ENCODE peak calls at places on chromosomes 7 and 10, in four cellular contexts. One of them, this sample, is unnamed.

GRCh38 chr7:46786221-46786951 is 795.5 kb downstream of the TNS3 start:
- DNase-seq in HepG2: no peak
- DNase-seq in H1: no peak
- DNase-seq in K562: no peak
- DNase-seq in this sample: no peak

GRCh38 chr10:17250736-17251135 is 22.7 kb downstream of the VIM start:
- DNase-seq in HepG2: no peak
- DNase-seq in K562: no peak
- DNase-seq in H1: no peak
- DNase-seq in this sample: no peak

GRCh38 chr7:128881458-128882125 is 18.9 kb downstream of the ATP6V1F start:
- DNase-seq in HepG2: no peak
- DNase-seq in H1: no peak
- DNase-seq in K562: no peak
- DNase-seq in this sample: no peak

GRCh38 chr7:32155712-32156111 is 85.5 kb upstream of the PDE1C start:
- DNase-seq in HepG2: no peak
- DNase-seq in K562: no peak
- DNase-seq in H1: no peak
- DNase-seq in this sample: no peak

GRCh38 chr10:13993169-13993568 is 337.6 kb downstream of the FRMD4A start:
- DNase-seq in K562: no peak
- DNase-seq in HepG2: peak
- DNase-seq in H1: no peak
- DNase-seq in this sample: no peak

GRCh38 chr7:97004931-97005763 is at the start of gene DLX6:
- DNase-seq in HepG2: peak
- DNase-seq in H1: peak
- DNase-seq in K562: no peak
- DNase-seq in this sample: peak

GRCh38 chr7:163971-164881 is 28.1 kb upstream of the FAM20C start:
- DNase-seq in H1: no peak
- DNase-seq in K562: no peak
- DNase-seq in HepG2: no peak
- DNase-seq in this sample: no peak

GRCh38 chr10:48523820-48524758 is 80.8 kb downstream of the ARHGAP22 start:
- DNase-seq in K562: peak
- DNase-seq in H1: peak
- DNase-seq in HepG2: no peak
- DNase-seq in this sample: peak

GRCh38 chr10:43075612-43076003 is 1.3 kb upstream of the RET start:
- DNase-seq in K562: peak
- DNase-seq in HepG2: no peak
- DNase-seq in H1: no peak
- DNase-seq in this sample: peak

GRCh38 chr10:61628199-61628874 is 34.4 kb upstream of the CABCOCO1 start:
- DNase-seq in H1: no peak
- DNase-seq in HepG2: no peak
- DNase-seq in K562: no peak
- DNase-seq in this sample: no peak

GRCh38 chr7:155482511-155483183 is 24.7 kb downstream of the EN2 start:
- DNase-seq in K562: no peak
- DNase-seq in HepG2: no peak
- DNase-seq in H1: no peak
- DNase-seq in this sample: no peak

GRCh38 chr7:80107278-80107677 is 27.4 kb upstream of the GNAI1 start:
- DNase-seq in H1: no peak
- DNase-seq in K562: no peak
- DNase-seq in HepG2: no peak
- DNase-seq in this sample: no peak

GRCh38 chr10:98589007-98589406 is 142.3 kb upstream of the HPS1 start:
- DNase-seq in H1: no peak
- DNase-seq in HepG2: peak
- DNase-seq in K562: no peak
- DNase-seq in this sample: no peak

GRCh38 chr10:30459283-30459682 is 25.3 kb downstream of the MAP3K8 start:
- DNase-seq in HepG2: no peak
- DNase-seq in K562: no peak
- DNase-seq in H1: no peak
- DNase-seq in this sample: no peak

GRCh38 chr7:47291461-47292051 is 290.4 kb downstream of the TNS3 start:
- DNase-seq in K562: no peak
- DNase-seq in HepG2: no peak
- DNase-seq in H1: no peak
- DNase-seq in this sample: no peak

GRCh38 chr7:70654146-70654545 is 477.8 kb upstream of the GALNT17 start:
- DNase-seq in H1: no peak
- DNase-seq in HepG2: no peak
- DNase-seq in K562: no peak
- DNase-seq in this sample: no peak

GRCh38 chr10:60495357-60495756 is 105.7 kb upstream of the ANK3 start:
- DNase-seq in HepG2: no peak
- DNase-seq in H1: no peak
- DNase-seq in K562: no peak
- DNase-seq in this sample: no peak

GRCh38 chr7:90834771-90835170 is 238.7 kb downstream of the CDK14 start:
- DNase-seq in K562: no peak
- DNase-seq in HepG2: no peak
- DNase-seq in H1: no peak
- DNase-seq in this sample: no peak

GRCh38 chr7:145169908-145170307 is 334.1 kb upstream of the TPK1 start:
- DNase-seq in H1: no peak
- DNase-seq in K562: no peak
- DNase-seq in HepG2: no peak
- DNase-seq in this sample: no peak

GRCh38 chr7:143901360-143901709 is 641 bp downstream of the TCAF1 start:
- DNase-seq in H1: peak
- DNase-seq in K562: no peak
- DNase-seq in HepG2: peak
- DNase-seq in this sample: no peak

GRCh38 chr7:32941996-32942782 is 15.1 kb upstream of the FKBP9 start:
- DNase-seq in H1: no peak
- DNase-seq in K562: peak
- DNase-seq in HepG2: peak
- DNase-seq in this sample: peak

GRCh38 chr7:67863911-67864310 is 867.3 kb downstream of the TYW1 start:
- DNase-seq in HepG2: no peak
- DNase-seq in H1: no peak
- DNase-seq in K562: no peak
- DNase-seq in this sample: no peak

GRCh38 chr7:17302575-17303142 is 4.2 kb downstream of the AHR start:
- DNase-seq in K562: no peak
- DNase-seq in H1: no peak
- DNase-seq in HepG2: no peak
- DNase-seq in this sample: no peak

GRCh38 chr7:139496528-139496927 is 13.1 kb upstream of the KLRG2 start:
- DNase-seq in K562: no peak
- DNase-seq in HepG2: no peak
- DNase-seq in H1: no peak
- DNase-seq in this sample: no peak

GRCh38 chr10:50464004-50464409 is 159.7 kb downstream of the SGMS1 start:
- DNase-seq in H1: no peak
- DNase-seq in K562: no peak
- DNase-seq in HepG2: no peak
- DNase-seq in this sample: no peak

GRCh38 chr10:63666836-63667383 is 145.7 kb downstream of the REEP3 start:
- DNase-seq in K562: no peak
- DNase-seq in H1: no peak
- DNase-seq in HepG2: no peak
- DNase-seq in this sample: no peak

GRCh38 chr10:18683427-18683826 is 24.2 kb downstream of the ARL5B start:
- DNase-seq in HepG2: no peak
- DNase-seq in K562: no peak
- DNase-seq in H1: no peak
- DNase-seq in this sample: no peak

GRCh38 chr7:132759482-132760240 is 183.4 kb upstream of the PLXNA4 start:
- DNase-seq in K562: no peak
- DNase-seq in H1: no peak
- DNase-seq in HepG2: no peak
- DNase-seq in this sample: no peak

GRCh38 chr10:116779076-116779687 is 36.8 kb upstream of the HSPA12A start:
- DNase-seq in K562: no peak
- DNase-seq in HepG2: no peak
- DNase-seq in H1: no peak
- DNase-seq in this sample: no peak

GRCh38 chr10:1549591-1550290 is 187.6 kb downstream of the ADARB2 start:
- DNase-seq in HepG2: no peak
- DNase-seq in H1: no peak
- DNase-seq in K562: no peak
- DNase-seq in this sample: no peak

GRCh38 chr10:72740526-72740925 is 48.6 kb downstream of the MCU start:
- DNase-seq in K562: no peak
- DNase-seq in H1: no peak
- DNase-seq in HepG2: peak
- DNase-seq in this sample: no peak

GRCh38 chr10:13990918-13991317 is 339.8 kb downstream of the FRMD4A start:
- DNase-seq in K562: no peak
- DNase-seq in H1: no peak
- DNase-seq in HepG2: no peak
- DNase-seq in this sample: no peak

GRCh38 chr10:132396495-132397035 is 435 bp upstream of the PWWP2B start:
- DNase-seq in HepG2: peak
- DNase-seq in K562: peak
- DNase-seq in H1: no peak
- DNase-seq in this sample: no peak

GRCh38 chr10:47286116-47286505 is 13.9 kb upstream of the GDF10 start:
- DNase-seq in K562: no peak
- DNase-seq in H1: no peak
- DNase-seq in HepG2: no peak
- DNase-seq in this sample: no peak

GRCh38 chr10:131790021-131790420 is 110.8 kb upstream of the PPP2R2D start:
- DNase-seq in K562: peak
- DNase-seq in HepG2: no peak
- DNase-seq in H1: no peak
- DNase-seq in this sample: no peak

GRCh38 chr10:24556746-24557742 is 166.6 kb downstream of the ARHGAP21 start:
- DNase-seq in HepG2: peak
- DNase-seq in K562: peak
- DNase-seq in H1: no peak
- DNase-seq in this sample: no peak

DNA sequence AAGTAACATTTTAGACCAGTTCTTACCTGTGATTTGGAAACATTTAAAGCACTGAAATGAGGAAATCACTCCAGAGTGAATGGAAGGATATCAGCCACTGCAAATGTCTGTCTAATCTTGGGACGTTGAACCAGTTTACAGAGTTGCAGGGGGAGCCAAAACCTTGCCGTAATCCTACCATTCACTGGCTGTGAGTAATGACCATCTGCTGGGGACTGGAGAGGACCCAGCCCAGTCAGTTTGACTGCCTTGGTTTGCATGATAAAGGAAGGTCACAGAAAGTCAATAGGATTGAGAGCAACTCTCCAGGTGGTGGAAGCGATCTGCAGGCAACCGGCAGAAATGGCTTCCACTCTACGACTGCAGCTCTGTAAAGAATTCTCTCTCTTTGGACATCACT is 167.2 kb downstream of the AKR1D1 start:
- DNase-seq in K562: peak
- DNase-seq in HepG2: peak
- DNase-seq in H1: peak
- DNase-seq in this sample: peak
- TF ChIP-seq ATF2 in K562: no peak
- TF ChIP-seq ATF2 in HepG2: peak
- TF ChIP-seq ATF2 in H1: peak
- TF ChIP-seq ATF2 in this sample: no peak

DNA sequence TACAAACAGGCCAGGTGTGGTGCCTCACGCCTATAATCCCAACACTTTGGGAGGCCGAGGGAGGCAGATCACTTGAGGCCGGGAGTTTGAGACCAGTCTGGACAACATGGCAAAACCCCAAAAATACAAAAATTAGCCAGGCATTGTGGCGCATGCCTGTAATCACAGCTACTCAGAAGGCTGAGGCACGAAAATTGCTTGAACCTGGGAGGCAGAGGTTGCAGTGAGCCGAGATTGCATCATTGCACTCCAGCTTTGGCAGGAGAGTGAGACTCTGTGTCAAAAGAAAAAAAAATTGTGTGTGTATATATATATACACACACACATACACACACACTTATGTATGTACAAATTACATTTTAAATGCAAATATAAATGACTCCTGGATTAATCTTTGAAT is 76.9 kb upstream of the LRRN3 start:
- DNase-seq in HepG2: no peak
- DNase-seq in H1: no peak
- DNase-seq in K562: no peak
- DNase-seq in this sample: no peak
- TF ChIP-seq JUN in HepG2: no peak
- TF ChIP-seq JUN in H1: no peak
- TF ChIP-seq JUN in K562: no peak
- TF ChIP-seq JUN in this sample: no peak

DNA sequence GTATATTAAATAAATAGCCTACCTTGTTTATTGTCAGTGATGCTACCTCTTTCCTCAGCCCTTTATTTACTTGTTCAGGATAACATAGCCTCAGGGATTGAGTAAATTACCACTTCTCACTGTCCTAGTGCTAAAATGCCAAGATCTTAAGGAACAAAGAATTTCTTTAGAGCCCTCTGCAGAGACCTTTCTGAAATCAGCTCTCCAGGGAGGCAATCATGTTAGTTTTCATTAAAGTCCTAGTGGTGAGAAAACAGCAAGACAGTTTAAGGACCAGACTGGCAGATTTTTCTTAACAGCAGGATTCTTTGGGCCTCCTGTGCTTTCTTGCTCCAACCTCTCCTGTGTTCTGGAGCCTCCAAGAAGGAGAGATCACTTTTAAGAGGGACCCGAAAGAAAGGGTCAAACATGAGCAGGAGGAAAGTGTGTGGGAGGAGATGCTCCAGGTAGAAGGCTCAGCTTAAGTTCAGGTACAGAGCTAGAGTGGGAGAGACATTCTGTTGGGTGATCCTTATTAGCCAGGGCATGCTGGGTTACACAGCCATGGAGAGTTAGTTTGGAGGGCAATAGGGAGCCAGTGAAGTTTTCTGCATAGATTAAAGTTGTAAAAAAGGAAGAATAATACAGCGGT is 1.2 kb upstream of the PLCE1 start:
- DNase-seq in HepG2: no peak
- DNase-seq in K562: no peak
- DNase-seq in H1: no peak
- DNase-seq in this sample: no peak
- TF ChIP-seq CTCF in HepG2: no peak
- TF ChIP-seq CTCF in K562: no peak
- TF ChIP-seq CTCF in H1: no peak
- TF ChIP-seq CTCF in this sample: no peak

GRCh38 chr7:130869918-130870317 is 135.9 kb upstream of the KLF14 start:
- DNase-seq in H1: no peak
- DNase-seq in HepG2: no peak
- DNase-seq in K562: no peak
- DNase-seq in this sample: no peak

GRCh38 chr7:130868150-130868549 is 134.1 kb upstream of the KLF14 start:
- DNase-seq in K562: no peak
- DNase-seq in HepG2: no peak
- DNase-seq in H1: no peak
- DNase-seq in this sample: no peak

GRCh38 chr7:130867581-130868136 is 133.7 kb upstream of the KLF14 start:
- DNase-seq in K562: no peak
- DNase-seq in H1: no peak
- DNase-seq in HepG2: no peak
- DNase-seq in this sample: no peak

GRCh38 chr7:130867039-130867438 is 133.0 kb upstream of the KLF14 start:
- DNase-seq in HepG2: no peak
- DNase-seq in K562: no peak
- DNase-seq in H1: no peak
- DNase-seq in this sample: no peak

GRCh38 chr7:130865408-130866236 is 131.6 kb upstream of the KLF14 start:
- DNase-seq in H1: no peak
- DNase-seq in K562: no peak
- DNase-seq in HepG2: no peak
- DNase-seq in this sample: no peak
- TF ChIP-seq ATF2 in H1: peak
- TF ChIP-seq ATF2 in K562: no peak
- TF ChIP-seq ATF2 in HepG2: no peak
- TF ChIP-seq ATF2 in this sample: no peak

This sample was measured in WTC11.